ENCODE peak calls at places on chromosomes 11 and 22, in five cellular contexts. One of them, this sample, is unnamed.

GRCh38 chr11:118774032-118774431 is 16.9 kb downstream of the DDX6 start:
- DNase-seq in hippocampal formation: no peak
- DNase-seq in epithelial cell of esophagus: no peak
- DNase-seq in DMS153: no peak
- DNase-seq in fibroblast of gingiva: no peak
- DNase-seq in this sample: no peak

GRCh38 chr11:10597877-10598341 is 29.4 kb upstream of the LYVE1 start:
- DNase-seq in hippocampal formation: no peak
- DNase-seq in epithelial cell of esophagus: peak
- DNase-seq in DMS153: no peak
- DNase-seq in fibroblast of gingiva: no peak
- DNase-seq in this sample: no peak

GRCh38 chr11:88266919-88267318 is 70.6 kb downstream of the CTSC start:
- DNase-seq in hippocampal formation: no peak
- DNase-seq in epithelial cell of esophagus: no peak
- DNase-seq in DMS153: no peak
- DNase-seq in fibroblast of gingiva: no peak
- DNase-seq in this sample: no peak

GRCh38 chr11:119491753-119492455 is 68.9 kb upstream of the THY1 start:
- DNase-seq in hippocampal formation: no peak
- DNase-seq in epithelial cell of esophagus: peak
- DNase-seq in DMS153: peak
- DNase-seq in fibroblast of gingiva: no peak
- DNase-seq in this sample: no peak

GRCh38 chr11:58622344-58622743 is at the start of gene CNTF:
- DNase-seq in hippocampal formation: no peak
- DNase-seq in epithelial cell of esophagus: no peak
- DNase-seq in DMS153: no peak
- DNase-seq in fibroblast of gingiva: no peak
- DNase-seq in this sample: no peak

GRCh38 chr22:40436460-40437431 is 66.4 kb downstream of the SGSM3 start:
- DNase-seq in hippocampal formation: peak
- DNase-seq in epithelial cell of esophagus: peak
- DNase-seq in DMS153: peak
- DNase-seq in fibroblast of gingiva: peak
- DNase-seq in this sample: no peak

GRCh38 chr11:1402355-1402754 is 12.6 kb downstream of the BRSK2 start:
- DNase-seq in hippocampal formation: no peak
- DNase-seq in epithelial cell of esophagus: no peak
- DNase-seq in DMS153: no peak
- DNase-seq in fibroblast of gingiva: no peak
- DNase-seq in this sample: no peak

GRCh38 chr22:22694106-22694505 is 49.7 kb downstream of the GGTLC2 start:
- DNase-seq in hippocampal formation: no peak
- DNase-seq in epithelial cell of esophagus: no peak
- DNase-seq in DMS153: no peak
- DNase-seq in fibroblast of gingiva: no peak
- DNase-seq in this sample: no peak

GRCh38 chr11:115197031-115197430 is 307.2 kb downstream of the CADM1 start:
- DNase-seq in hippocampal formation: no peak
- DNase-seq in epithelial cell of esophagus: no peak
- DNase-seq in DMS153: no peak
- DNase-seq in fibroblast of gingiva: no peak
- DNase-seq in this sample: no peak

GRCh38 chr22:43946391-43946680 is 8.9 kb upstream of the SAMM50 start:
- DNase-seq in hippocampal formation: no peak
- DNase-seq in epithelial cell of esophagus: no peak
- DNase-seq in DMS153: no peak
- DNase-seq in fibroblast of gingiva: no peak
- DNase-seq in this sample: no peak

GRCh38 chr11:128772814-128773213 is 78.9 kb downstream of the FLI1 start:
- DNase-seq in hippocampal formation: no peak
- DNase-seq in epithelial cell of esophagus: no peak
- DNase-seq in DMS153: peak
- DNase-seq in fibroblast of gingiva: no peak
- DNase-seq in this sample: peak